ENCODE peak calls at places on chromosome X, in ten cellular contexts. One of them, this sample, is unnamed.

GRCh38 chrX:152904151-152905080 is 6.5 kb downstream of the ZNF185 start:
- DNase-seq in C1 segment of cervical spinal cord: no peak
- DNase-seq in prostate gland: no peak
- DNase-seq in nucleus accumbens: no peak
- DNase-seq in fibroblast of lung: peak
- DNase-seq in sciatic nerve: no peak
- DNase-seq in NCI-H1092 treated with DMSO at 0.1 percent for 48 hours: peak
- DNase-seq in neural crest cell: peak
- DNase-seq in effector memory CD8-positive, alpha-beta T cell: peak
- DNase-seq in uterus: peak
- DNase-seq in this sample: no peak

GRCh38 chrX:103614999-103615398 is 7.2 kb downstream of the TCEAL3 start:
- DNase-seq in prostate gland: no peak
- DNase-seq in fibroblast of lung: no peak
- DNase-seq in sciatic nerve: no peak
- DNase-seq in NCI-H1092 treated with DMSO at 0.1 percent for 48 hours: no peak
- DNase-seq in nucleus accumbens: no peak
- DNase-seq in effector memory CD8-positive, alpha-beta T cell: no peak
- DNase-seq in uterus: no peak
- DNase-seq in neural crest cell: no peak
- DNase-seq in C1 segment of cervical spinal cord: no peak
- DNase-seq in this sample: no peak

GRCh38 chrX:20378291-20378920 is 111.7 kb upstream of the RPS6KA3 start:
- DNase-seq in sciatic nerve: no peak
- DNase-seq in prostate gland: no peak
- DNase-seq in NCI-H1092 treated with DMSO at 0.1 percent for 48 hours: peak
- DNase-seq in effector memory CD8-positive, alpha-beta T cell: no peak
- DNase-seq in uterus: no peak
- DNase-seq in fibroblast of lung: peak
- DNase-seq in neural crest cell: no peak
- DNase-seq in nucleus accumbens: no peak
- DNase-seq in C1 segment of cervical spinal cord: no peak
- DNase-seq in this sample: no peak

GRCh38 chrX:135707880-135708279 is 5.6 kb upstream of the CT45A1 start:
- DNase-seq in uterus: no peak
- DNase-seq in neural crest cell: peak
- DNase-seq in NCI-H1092 treated with DMSO at 0.1 percent for 48 hours: no peak
- DNase-seq in effector memory CD8-positive, alpha-beta T cell: no peak
- DNase-seq in fibroblast of lung: no peak
- DNase-seq in C1 segment of cervical spinal cord: no peak
- DNase-seq in prostate gland: no peak
- DNase-seq in sciatic nerve: no peak
- DNase-seq in nucleus accumbens: no peak
- DNase-seq in this sample: no peak

GRCh38 chrX:116726806-116727205 is 264.0 kb upstream of the CT83 start:
- DNase-seq in fibroblast of lung: no peak
- DNase-seq in nucleus accumbens: no peak
- DNase-seq in NCI-H1092 treated with DMSO at 0.1 percent for 48 hours: no peak
- DNase-seq in sciatic nerve: no peak
- DNase-seq in neural crest cell: no peak
- DNase-seq in uterus: no peak
- DNase-seq in prostate gland: no peak
- DNase-seq in effector memory CD8-positive, alpha-beta T cell: no peak
- DNase-seq in C1 segment of cervical spinal cord: no peak
- DNase-seq in this sample: no peak

GRCh38 chrX:87728024-87728423 is 210.4 kb downstream of the KLHL4 start:
- DNase-seq in sciatic nerve: no peak
- DNase-seq in uterus: no peak
- DNase-seq in prostate gland: no peak
- DNase-seq in fibroblast of lung: no peak
- DNase-seq in NCI-H1092 treated with DMSO at 0.1 percent for 48 hours: no peak
- DNase-seq in C1 segment of cervical spinal cord: no peak
- DNase-seq in nucleus accumbens: no peak
- DNase-seq in neural crest cell: no peak
- DNase-seq in effector memory CD8-positive, alpha-beta T cell: no peak
- DNase-seq in this sample: no peak

GRCh38 chrX:27680726-27681125 is 90.6 kb downstream of the DCAF8L2 start:
- DNase-seq in neural crest cell: no peak
- DNase-seq in NCI-H1092 treated with DMSO at 0.1 percent for 48 hours: no peak
- DNase-seq in sciatic nerve: no peak
- DNase-seq in prostate gland: no peak
- DNase-seq in nucleus accumbens: no peak
- DNase-seq in fibroblast of lung: peak
- DNase-seq in effector memory CD8-positive, alpha-beta T cell: no peak
- DNase-seq in uterus: no peak
- DNase-seq in C1 segment of cervical spinal cord: no peak
- DNase-seq in this sample: no peak

GRCh38 chrX:31500920-31501319 is 429.1 kb upstream of the FTHL17 start:
- DNase-seq in C1 segment of cervical spinal cord: no peak
- DNase-seq in nucleus accumbens: no peak
- DNase-seq in NCI-H1092 treated with DMSO at 0.1 percent for 48 hours: no peak
- DNase-seq in effector memory CD8-positive, alpha-beta T cell: no peak
- DNase-seq in sciatic nerve: no peak
- DNase-seq in prostate gland: no peak
- DNase-seq in fibroblast of lung: peak
- DNase-seq in neural crest cell: no peak
- DNase-seq in uterus: no peak
- DNase-seq in this sample: no peak

GRCh38 chrX:100863326-100863854 is 10.8 kb downstream of the NOX1 start:
- DNase-seq in nucleus accumbens: no peak
- DNase-seq in fibroblast of lung: no peak
- DNase-seq in effector memory CD8-positive, alpha-beta T cell: no peak
- DNase-seq in uterus: peak
- DNase-seq in C1 segment of cervical spinal cord: no peak
- DNase-seq in prostate gland: no peak
- DNase-seq in neural crest cell: no peak
- DNase-seq in sciatic nerve: no peak
- DNase-seq in NCI-H1092 treated with DMSO at 0.1 percent for 48 hours: no peak
- DNase-seq in this sample: no peak

GRCh38 chrX:151985955-151986354 is 11.5 kb upstream of the GABRE start:
- DNase-seq in nucleus accumbens: no peak
- DNase-seq in effector memory CD8-positive, alpha-beta T cell: no peak
- DNase-seq in C1 segment of cervical spinal cord: no peak
- DNase-seq in uterus: no peak
- DNase-seq in fibroblast of lung: peak
- DNase-seq in neural crest cell: no peak
- DNase-seq in sciatic nerve: no peak
- DNase-seq in prostate gland: no peak
- DNase-seq in NCI-H1092 treated with DMSO at 0.1 percent for 48 hours: no peak
- DNase-seq in this sample: peak